ENCODE peak calls at places on chromosomes 2 and 18, in six cellular contexts. One of them, this sample, is unnamed.

GRCh38 chr2:140064241-140064640 is 1284.1 kb upstream of the NXPH2 start:
- DNase-seq in neural progenitor cell: peak
- DNase-seq in CD4-positive, alpha-beta T cell: no peak
- DNase-seq in astrocyte of the cerebellum: no peak
- DNase-seq in GM12865: no peak
- DNase-seq in endothelial cell: no peak
- DNase-seq in this sample: no peak

GRCh38 chr2:129483366-129483765 is 496.1 kb upstream of the RAB6C start:
- DNase-seq in neural progenitor cell: no peak
- DNase-seq in CD4-positive, alpha-beta T cell: no peak
- DNase-seq in astrocyte of the cerebellum: no peak
- DNase-seq in GM12865: peak
- DNase-seq in endothelial cell: no peak
- DNase-seq in this sample: no peak

GRCh38 chr2:217837001-217837491 is 165.7 kb downstream of the TNS1 start:
- DNase-seq in neural progenitor cell: peak
- DNase-seq in CD4-positive, alpha-beta T cell: no peak
- DNase-seq in astrocyte of the cerebellum: no peak
- DNase-seq in GM12865: peak
- DNase-seq in endothelial cell: no peak
- DNase-seq in this sample: no peak

GRCh38 chr18:5890606-5891360 is 4.5 kb downstream of the TMEM200C start:
- DNase-seq in neural progenitor cell: peak
- DNase-seq in CD4-positive, alpha-beta T cell: no peak
- DNase-seq in astrocyte of the cerebellum: no peak
- DNase-seq in GM12865: peak
- DNase-seq in endothelial cell: peak
- DNase-seq in this sample: peak

GRCh38 chr2:37788602-37789209 is 117.3 kb upstream of the CDC42EP3 start:
- DNase-seq in neural progenitor cell: no peak
- DNase-seq in CD4-positive, alpha-beta T cell: no peak
- DNase-seq in astrocyte of the cerebellum: no peak
- DNase-seq in GM12865: no peak
- DNase-seq in endothelial cell: no peak
- DNase-seq in this sample: no peak

GRCh38 chr2:191391171-191391570 is 146.0 kb downstream of the MYO1B start:
- DNase-seq in neural progenitor cell: no peak
- DNase-seq in CD4-positive, alpha-beta T cell: no peak
- DNase-seq in astrocyte of the cerebellum: no peak
- DNase-seq in GM12865: no peak
- DNase-seq in endothelial cell: no peak
- DNase-seq in this sample: no peak

GRCh38 chr18:32910694-32911296 is 138.0 kb upstream of the KLHL14 start:
- DNase-seq in neural progenitor cell: no peak
- DNase-seq in CD4-positive, alpha-beta T cell: no peak
- DNase-seq in astrocyte of the cerebellum: no peak
- DNase-seq in GM12865: no peak
- DNase-seq in endothelial cell: no peak
- DNase-seq in this sample: no peak

GRCh38 chr18:10317864-10318685 is 136.4 kb upstream of the APCDD1 start:
- DNase-seq in neural progenitor cell: no peak
- DNase-seq in CD4-positive, alpha-beta T cell: no peak
- DNase-seq in astrocyte of the cerebellum: no peak
- DNase-seq in GM12865: no peak
- DNase-seq in endothelial cell: no peak
- DNase-seq in this sample: no peak

GRCh38 chr18:7617738-7618422 is 50.8 kb downstream of the PTPRM start:
- DNase-seq in neural progenitor cell: peak
- DNase-seq in CD4-positive, alpha-beta T cell: no peak
- DNase-seq in astrocyte of the cerebellum: peak
- DNase-seq in GM12865: no peak
- DNase-seq in endothelial cell: no peak
- DNase-seq in this sample: no peak

GRCh38 chr2:46847185-46847710 is 68.4 kb downstream of the MCFD2 start:
- DNase-seq in neural progenitor cell: no peak
- DNase-seq in CD4-positive, alpha-beta T cell: no peak
- DNase-seq in astrocyte of the cerebellum: peak
- DNase-seq in GM12865: no peak
- DNase-seq in endothelial cell: no peak
- DNase-seq in this sample: no peak

GRCh38 chr2:54881759-54882158 is 158.3 kb downstream of the EML6 start:
- DNase-seq in neural progenitor cell: no peak
- DNase-seq in CD4-positive, alpha-beta T cell: no peak
- DNase-seq in astrocyte of the cerebellum: no peak
- DNase-seq in GM12865: no peak
- DNase-seq in endothelial cell: no peak
- DNase-seq in this sample: no peak

GRCh38 chr2:130342533-130343275 is at the start of gene IMP4:
- DNase-seq in neural progenitor cell: peak
- DNase-seq in CD4-positive, alpha-beta T cell: peak
- DNase-seq in astrocyte of the cerebellum: peak
- DNase-seq in GM12865: peak
- DNase-seq in endothelial cell: peak
- DNase-seq in this sample: peak

GRCh38 chr2:74149249-74149530 is 1.5 kb upstream of the BOLA3 start:
- DNase-seq in neural progenitor cell: no peak
- DNase-seq in CD4-positive, alpha-beta T cell: no peak
- DNase-seq in astrocyte of the cerebellum: no peak
- DNase-seq in GM12865: peak
- DNase-seq in endothelial cell: no peak
- DNase-seq in this sample: no peak

GRCh38 chr2:1824202-1824905 is 80.0 kb upstream of the PXDN start:
- DNase-seq in neural progenitor cell: no peak
- DNase-seq in CD4-positive, alpha-beta T cell: no peak
- DNase-seq in astrocyte of the cerebellum: no peak
- DNase-seq in GM12865: no peak
- DNase-seq in endothelial cell: no peak
- DNase-seq in this sample: no peak

GRCh38 chr2:183244300-183244849 is 120.1 kb downstream of the NUP35 start:
- DNase-seq in neural progenitor cell: peak
- DNase-seq in CD4-positive, alpha-beta T cell: no peak
- DNase-seq in astrocyte of the cerebellum: no peak
- DNase-seq in GM12865: no peak
- DNase-seq in endothelial cell: no peak
- DNase-seq in this sample: no peak

GRCh38 chr18:40866013-40866644 is 1088.9 kb upstream of the PIK3C3 start:
- DNase-seq in neural progenitor cell: no peak
- DNase-seq in CD4-positive, alpha-beta T cell: no peak
- DNase-seq in astrocyte of the cerebellum: no peak
- DNase-seq in GM12865: peak
- DNase-seq in endothelial cell: no peak
- DNase-seq in this sample: no peak

GRCh38 chr2:128008089-128008672 is 19.7 kb downstream of the SAP130 start:
- DNase-seq in neural progenitor cell: no peak
- DNase-seq in CD4-positive, alpha-beta T cell: no peak
- DNase-seq in astrocyte of the cerebellum: no peak
- DNase-seq in GM12865: no peak
- DNase-seq in endothelial cell: no peak
- DNase-seq in this sample: no peak

GRCh38 chr2:160076239-160076638 is 13.8 kb upstream of the PLA2R1 start:
- DNase-seq in neural progenitor cell: no peak
- DNase-seq in CD4-positive, alpha-beta T cell: no peak
- DNase-seq in astrocyte of the cerebellum: no peak
- DNase-seq in GM12865: no peak
- DNase-seq in endothelial cell: no peak
- DNase-seq in this sample: no peak

GRCh38 chr2:23029111-23029510 is 355.9 kb upstream of the KLHL29 start:
- DNase-seq in neural progenitor cell: no peak
- DNase-seq in CD4-positive, alpha-beta T cell: no peak
- DNase-seq in astrocyte of the cerebellum: no peak
- DNase-seq in GM12865: no peak
- DNase-seq in endothelial cell: no peak
- DNase-seq in this sample: no peak

GRCh38 chr2:18891598-18892345 is 302.4 kb upstream of the NT5C1B start:
- DNase-seq in neural progenitor cell: no peak
- DNase-seq in CD4-positive, alpha-beta T cell: no peak
- DNase-seq in astrocyte of the cerebellum: no peak
- DNase-seq in GM12865: no peak
- DNase-seq in endothelial cell: no peak
- DNase-seq in this sample: no peak

GRCh38 chr2:176096986-176097819 is 2.4 kb upstream of the HOXD12 start:
- DNase-seq in neural progenitor cell: peak
- DNase-seq in CD4-positive, alpha-beta T cell: peak
- DNase-seq in astrocyte of the cerebellum: peak
- DNase-seq in GM12865: peak
- DNase-seq in endothelial cell: peak
- DNase-seq in this sample: peak

GRCh38 chr2:236969767-236970655 is 115.7 kb upstream of the COPS8 start:
- DNase-seq in neural progenitor cell: no peak
- DNase-seq in CD4-positive, alpha-beta T cell: peak
- DNase-seq in astrocyte of the cerebellum: no peak
- DNase-seq in GM12865: no peak
- DNase-seq in endothelial cell: no peak
- DNase-seq in this sample: no peak

GRCh38 chr2:120812866-120813265 is 77.2 kb downstream of the GLI2 start:
- DNase-seq in neural progenitor cell: no peak
- DNase-seq in CD4-positive, alpha-beta T cell: no peak
- DNase-seq in astrocyte of the cerebellum: no peak
- DNase-seq in GM12865: no peak
- DNase-seq in endothelial cell: no peak
- DNase-seq in this sample: no peak

GRCh38 chr2:71609958-71610357 is 156.6 kb downstream of the DYSF start:
- DNase-seq in neural progenitor cell: no peak
- DNase-seq in CD4-positive, alpha-beta T cell: no peak
- DNase-seq in astrocyte of the cerebellum: peak
- DNase-seq in GM12865: peak
- DNase-seq in endothelial cell: no peak
- DNase-seq in this sample: no peak

DNA sequence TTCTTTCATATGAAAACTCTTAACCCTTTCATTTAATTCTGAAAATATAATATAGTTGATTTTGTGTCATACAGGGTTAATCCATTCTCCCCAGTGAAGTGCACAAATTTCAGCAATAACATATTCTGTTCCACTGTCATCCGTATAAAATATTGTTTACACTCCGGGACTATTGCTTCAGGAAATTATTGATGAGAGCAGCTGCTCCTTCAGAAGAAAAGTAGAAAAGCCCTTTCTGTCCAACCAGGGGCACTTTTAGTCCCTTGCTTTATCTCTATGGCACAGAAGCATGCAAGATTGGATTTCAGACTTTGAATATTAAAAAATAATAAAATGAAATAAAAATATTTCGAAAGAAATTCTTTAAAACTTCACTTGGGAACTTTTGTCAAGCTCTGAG is 535.7 kb upstream of the SLC39A10 start:
- DNase-seq in neural progenitor cell: no peak
- DNase-seq in CD4-positive, alpha-beta T cell: no peak
- DNase-seq in astrocyte of the cerebellum: no peak
- DNase-seq in GM12865: no peak
- DNase-seq in endothelial cell: no peak
- DNase-seq in this sample: no peak
- TF ChIP-seq CTCF in neural progenitor cell: no peak
- TF ChIP-seq CTCF in CD4-positive, alpha-beta T cell: no peak
- TF ChIP-seq CTCF in astrocyte of the cerebellum: no peak
- TF ChIP-seq CTCF in GM12865: no peak
- TF ChIP-seq CTCF in endothelial cell: no peak
- TF ChIP-seq CTCF in this sample: no peak

GRCh38 chr2:59462418-59463197 is 1090.8 kb downstream of the BCL11A start:
- DNase-seq in neural progenitor cell: no peak
- DNase-seq in CD4-positive, alpha-beta T cell: no peak
- DNase-seq in astrocyte of the cerebellum: no peak
- DNase-seq in GM12865: no peak
- DNase-seq in endothelial cell: no peak
- DNase-seq in this sample: no peak
- TF ChIP-seq CTCF in neural progenitor cell: peak
- TF ChIP-seq CTCF in CD4-positive, alpha-beta T cell: no peak
- TF ChIP-seq CTCF in astrocyte of the cerebellum: no peak
- TF ChIP-seq CTCF in GM12865: no peak
- TF ChIP-seq CTCF in endothelial cell: no peak
- TF ChIP-seq CTCF in this sample: no peak

DNA sequence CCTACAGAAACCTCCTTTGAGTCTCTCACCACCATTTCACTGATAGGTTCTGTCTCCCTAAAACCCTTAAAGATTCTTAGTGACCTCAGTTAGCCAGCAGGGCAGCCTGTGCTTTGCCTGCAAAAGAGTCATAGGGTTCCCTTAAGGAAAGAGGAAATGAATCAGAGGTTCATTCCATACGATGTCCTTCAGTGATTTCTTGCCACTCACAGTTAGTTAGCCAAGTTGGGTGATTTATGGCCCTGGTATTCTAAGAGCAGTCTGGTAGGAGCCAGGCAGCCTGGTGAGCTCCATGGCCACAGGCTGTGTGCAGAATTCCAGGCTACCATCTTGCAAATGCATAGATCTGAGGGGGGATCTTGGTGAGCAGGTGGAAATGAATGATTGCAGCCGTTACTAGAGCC is 18.7 kb upstream of the CCBE1 start:
- DNase-seq in neural progenitor cell: no peak
- DNase-seq in CD4-positive, alpha-beta T cell: no peak
- DNase-seq in astrocyte of the cerebellum: peak
- DNase-seq in GM12865: no peak
- DNase-seq in endothelial cell: no peak
- DNase-seq in this sample: no peak
- TF ChIP-seq CTCF in neural progenitor cell: no peak
- TF ChIP-seq CTCF in CD4-positive, alpha-beta T cell: no peak
- TF ChIP-seq CTCF in astrocyte of the cerebellum: peak
- TF ChIP-seq CTCF in GM12865: no peak
- TF ChIP-seq CTCF in endothelial cell: no peak
- TF ChIP-seq CTCF in this sample: no peak

GRCh38 chr2:59182249-59182648 is 941.1 kb upstream of the FANCL start:
- DNase-seq in neural progenitor cell: peak
- DNase-seq in CD4-positive, alpha-beta T cell: no peak
- DNase-seq in astrocyte of the cerebellum: no peak
- DNase-seq in GM12865: peak
- DNase-seq in endothelial cell: peak
- DNase-seq in this sample: no peak
- TF ChIP-seq CTCF in neural progenitor cell: peak
- TF ChIP-seq CTCF in CD4-positive, alpha-beta T cell: no peak
- TF ChIP-seq CTCF in astrocyte of the cerebellum: peak
- TF ChIP-seq CTCF in GM12865: peak
- TF ChIP-seq CTCF in endothelial cell: peak
- TF ChIP-seq CTCF in this sample: no peak

GRCh38 chr2:126358122-126358521 is 297.8 kb upstream of the GYPC start:
- DNase-seq in neural progenitor cell: no peak
- DNase-seq in CD4-positive, alpha-beta T cell: no peak
- DNase-seq in astrocyte of the cerebellum: no peak
- DNase-seq in GM12865: no peak
- DNase-seq in endothelial cell: no peak
- DNase-seq in this sample: no peak

DNA sequence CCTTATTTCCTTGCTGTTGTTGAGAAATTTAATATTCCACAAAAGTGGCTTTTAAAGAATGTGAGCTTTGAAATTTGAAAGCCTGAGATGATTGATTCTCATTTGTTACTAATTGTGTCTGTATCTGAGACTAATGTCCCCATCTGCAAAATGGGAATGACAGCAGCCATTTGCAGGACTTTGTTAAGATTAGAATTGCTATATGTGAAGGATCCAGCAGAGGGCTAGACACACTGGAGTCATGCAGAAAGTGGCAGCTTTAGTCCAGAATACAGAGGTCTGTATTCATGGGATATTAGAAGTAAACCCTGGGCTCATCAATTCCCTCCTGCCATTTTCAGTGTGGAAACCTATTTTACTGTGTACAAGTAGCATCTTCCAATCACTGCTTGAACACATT is 296.5 kb upstream of the GYPC start:
- DNase-seq in neural progenitor cell: peak
- DNase-seq in CD4-positive, alpha-beta T cell: no peak
- DNase-seq in astrocyte of the cerebellum: no peak
- DNase-seq in GM12865: peak
- DNase-seq in endothelial cell: no peak
- DNase-seq in this sample: no peak
- TF ChIP-seq CTCF in neural progenitor cell: peak
- TF ChIP-seq CTCF in CD4-positive, alpha-beta T cell: peak
- TF ChIP-seq CTCF in astrocyte of the cerebellum: no peak
- TF ChIP-seq CTCF in GM12865: peak
- TF ChIP-seq CTCF in endothelial cell: peak
- TF ChIP-seq CTCF in this sample: no peak

GRCh38 chr2:60503923-60504514 is 49.4 kb downstream of the BCL11A start:
- DNase-seq in neural progenitor cell: no peak
- DNase-seq in CD4-positive, alpha-beta T cell: no peak
- DNase-seq in astrocyte of the cerebellum: no peak
- DNase-seq in GM12865: no peak
- DNase-seq in endothelial cell: no peak
- DNase-seq in this sample: no peak
- TF ChIP-seq CTCF in neural progenitor cell: no peak
- TF ChIP-seq CTCF in CD4-positive, alpha-beta T cell: no peak
- TF ChIP-seq CTCF in astrocyte of the cerebellum: no peak
- TF ChIP-seq CTCF in GM12865: no peak
- TF ChIP-seq CTCF in endothelial cell: no peak
- TF ChIP-seq CTCF in this sample: no peak

This sample was measured in activated B cell treated with CpG ODN at 0.5 μM for 24 hours.